ENCODE peak calls at places on chromosome 9, in six cellular contexts. One of them, this sample, is unnamed.

GRCh38 chr9:13993482-13994267 is 320.3 kb downstream of the NFIB start:
- DNase-seq in pancreas: no peak
- DNase-seq in astrocyte of the spinal cord: no peak
- DNase-seq in GM12865: no peak
- DNase-seq in IMR-90: no peak
- DNase-seq in A549: no peak
- DNase-seq in this sample: no peak

GRCh38 chr9:6632516-6633328 is 12.8 kb downstream of the GLDC start:
- DNase-seq in pancreas: no peak
- DNase-seq in astrocyte of the spinal cord: no peak
- DNase-seq in GM12865: peak
- DNase-seq in IMR-90: no peak
- DNase-seq in A549: no peak
- DNase-seq in this sample: no peak

GRCh38 chr9:127572961-127573727 is 38.9 kb upstream of the STXBP1 start:
- DNase-seq in pancreas: no peak
- DNase-seq in astrocyte of the spinal cord: peak
- DNase-seq in GM12865: no peak
- DNase-seq in IMR-90: peak
- DNase-seq in A549: peak
- DNase-seq in this sample: peak

GRCh38 chr9:4423207-4423610 is 67.1 kb upstream of the SLC1A1 start:
- DNase-seq in pancreas: no peak
- DNase-seq in astrocyte of the spinal cord: no peak
- DNase-seq in GM12865: no peak
- DNase-seq in IMR-90: no peak
- DNase-seq in A549: no peak
- DNase-seq in this sample: no peak

GRCh38 chr9:101907466-101907865 is 169.0 kb upstream of the GRIN3A start:
- DNase-seq in pancreas: no peak
- DNase-seq in astrocyte of the spinal cord: no peak
- DNase-seq in GM12865: no peak
- DNase-seq in IMR-90: no peak
- DNase-seq in A549: no peak
- DNase-seq in this sample: no peak

GRCh38 chr9:91680129-91680528 is 256.5 kb upstream of the NFIL3 start:
- DNase-seq in pancreas: no peak
- DNase-seq in astrocyte of the spinal cord: no peak
- DNase-seq in GM12865: no peak
- DNase-seq in IMR-90: peak
- DNase-seq in A549: no peak
- DNase-seq in this sample: peak

GRCh38 chr9:36677611-36678010 is 104.9 kb downstream of the MELK start:
- DNase-seq in pancreas: no peak
- DNase-seq in astrocyte of the spinal cord: no peak
- DNase-seq in GM12865: no peak
- DNase-seq in IMR-90: no peak
- DNase-seq in A549: no peak
- DNase-seq in this sample: no peak

GRCh38 chr9:101398930-101399640 is 434 bp downstream of the ZNF189 start:
- DNase-seq in pancreas: peak
- DNase-seq in astrocyte of the spinal cord: no peak
- DNase-seq in GM12865: peak
- DNase-seq in IMR-90: no peak
- DNase-seq in A549: peak
- DNase-seq in this sample: peak

GRCh38 chr9:137592767-137593166 is 2.5 kb upstream of the ZMYND19 start:
- DNase-seq in pancreas: peak
- DNase-seq in astrocyte of the spinal cord: no peak
- DNase-seq in GM12865: no peak
- DNase-seq in IMR-90: no peak
- DNase-seq in A549: no peak
- DNase-seq in this sample: no peak

GRCh38 chr9:69671904-69672827 is at the start of gene APBA1:
- DNase-seq in pancreas: peak
- DNase-seq in astrocyte of the spinal cord: peak
- DNase-seq in GM12865: peak
- DNase-seq in IMR-90: peak
- DNase-seq in A549: peak
- DNase-seq in this sample: peak

GRCh38 chr9:68851657-68852056 is 146.6 kb downstream of the PIP5K1B start:
- DNase-seq in pancreas: no peak
- DNase-seq in astrocyte of the spinal cord: no peak
- DNase-seq in GM12865: no peak
- DNase-seq in IMR-90: no peak
- DNase-seq in A549: no peak
- DNase-seq in this sample: no peak

GRCh38 chr9:70470050-70471015 is 55.9 kb upstream of the KLF9 start:
- DNase-seq in pancreas: peak
- DNase-seq in astrocyte of the spinal cord: no peak
- DNase-seq in GM12865: no peak
- DNase-seq in IMR-90: no peak
- DNase-seq in A549: peak
- DNase-seq in this sample: peak

GRCh38 chr9:91001146-91001611 is 199.6 kb downstream of the SYK start:
- DNase-seq in pancreas: no peak
- DNase-seq in astrocyte of the spinal cord: peak
- DNase-seq in GM12865: no peak
- DNase-seq in IMR-90: peak
- DNase-seq in A549: peak
- DNase-seq in this sample: no peak

GRCh38 chr9:16337322-16338029 is 533.0 kb downstream of the BNC2 start:
- DNase-seq in pancreas: no peak
- DNase-seq in astrocyte of the spinal cord: peak
- DNase-seq in GM12865: no peak
- DNase-seq in IMR-90: peak
- DNase-seq in A549: peak
- DNase-seq in this sample: peak

GRCh38 chr9:95505072-95505471 is 11.7 kb downstream of the PTCH1 start:
- DNase-seq in pancreas: no peak
- DNase-seq in astrocyte of the spinal cord: no peak
- DNase-seq in GM12865: no peak
- DNase-seq in IMR-90: no peak
- DNase-seq in A549: no peak
- DNase-seq in this sample: no peak

GRCh38 chr9:127637322-127637847 is 25.3 kb downstream of the STXBP1 start:
- DNase-seq in pancreas: no peak
- DNase-seq in astrocyte of the spinal cord: peak
- DNase-seq in GM12865: no peak
- DNase-seq in IMR-90: peak
- DNase-seq in A549: peak
- DNase-seq in this sample: peak

GRCh38 chr9:136133191-136133958 is 14.7 kb upstream of the TMEM250 start:
- DNase-seq in pancreas: peak
- DNase-seq in astrocyte of the spinal cord: no peak
- DNase-seq in GM12865: no peak
- DNase-seq in IMR-90: no peak
- DNase-seq in A549: no peak
- DNase-seq in this sample: peak

GRCh38 chr9:3912817-3913216 is 387.0 kb upstream of the RFX3 start:
- DNase-seq in pancreas: no peak
- DNase-seq in astrocyte of the spinal cord: no peak
- DNase-seq in GM12865: no peak
- DNase-seq in IMR-90: peak
- DNase-seq in A549: no peak
- DNase-seq in this sample: peak

GRCh38 chr9:114401344-114401743 is 13.6 kb upstream of the AKNA start:
- DNase-seq in pancreas: no peak
- DNase-seq in astrocyte of the spinal cord: no peak
- DNase-seq in GM12865: no peak
- DNase-seq in IMR-90: no peak
- DNase-seq in A549: no peak
- DNase-seq in this sample: no peak

GRCh38 chr9:98797491-98797890 is 1.1 kb upstream of the ANKS6 start:
- DNase-seq in pancreas: no peak
- DNase-seq in astrocyte of the spinal cord: no peak
- DNase-seq in GM12865: no peak
- DNase-seq in IMR-90: no peak
- DNase-seq in A549: no peak
- DNase-seq in this sample: no peak

GRCh38 chr9:35489313-35490154 is at the start of gene RUSC2:
- DNase-seq in pancreas: peak
- DNase-seq in astrocyte of the spinal cord: peak
- DNase-seq in GM12865: peak
- DNase-seq in IMR-90: peak
- DNase-seq in A549: peak
- DNase-seq in this sample: peak

GRCh38 chr9:15622596-15622995 is 69.8 kb downstream of the CCDC171 start:
- DNase-seq in pancreas: no peak
- DNase-seq in astrocyte of the spinal cord: peak
- DNase-seq in GM12865: peak
- DNase-seq in IMR-90: peak
- DNase-seq in A549: peak
- DNase-seq in this sample: peak

GRCh38 chr9:110059461-110059860 is 148.5 kb downstream of the C9orf152 start:
- DNase-seq in pancreas: no peak
- DNase-seq in astrocyte of the spinal cord: no peak
- DNase-seq in GM12865: no peak
- DNase-seq in IMR-90: no peak
- DNase-seq in A549: no peak
- DNase-seq in this sample: peak

GRCh38 chr9:113985968-113986585 is 92.0 kb downstream of the AMBP start:
- DNase-seq in pancreas: no peak
- DNase-seq in astrocyte of the spinal cord: peak
- DNase-seq in GM12865: no peak
- DNase-seq in IMR-90: peak
- DNase-seq in A549: no peak
- DNase-seq in this sample: peak

GRCh38 chr9:31334837-31335528 is 1049.5 kb upstream of the ACO1 start:
- DNase-seq in pancreas: no peak
- DNase-seq in astrocyte of the spinal cord: no peak
- DNase-seq in GM12865: no peak
- DNase-seq in IMR-90: no peak
- DNase-seq in A549: no peak
- DNase-seq in this sample: no peak

GRCh38 chr9:12817702-12818101 is 42.9 kb downstream of the LURAP1L start:
- DNase-seq in pancreas: peak
- DNase-seq in astrocyte of the spinal cord: peak
- DNase-seq in GM12865: no peak
- DNase-seq in IMR-90: peak
- DNase-seq in A549: peak
- DNase-seq in this sample: peak

GRCh38 chr9:125594211-125594610 is 112.8 kb downstream of the MAPKAP1 start:
- DNase-seq in pancreas: no peak
- DNase-seq in astrocyte of the spinal cord: no peak
- DNase-seq in GM12865: no peak
- DNase-seq in IMR-90: no peak
- DNase-seq in A549: no peak
- DNase-seq in this sample: no peak

GRCh38 chr9:127128341-127129072 is 6.1 kb upstream of the ANGPTL2 start:
- DNase-seq in pancreas: no peak
- DNase-seq in astrocyte of the spinal cord: peak
- DNase-seq in GM12865: no peak
- DNase-seq in IMR-90: peak
- DNase-seq in A549: no peak
- DNase-seq in this sample: no peak

GRCh38 chr9:123484130-123484529 is 128.1 kb downstream of the CRB2 start:
- DNase-seq in pancreas: no peak
- DNase-seq in astrocyte of the spinal cord: no peak
- DNase-seq in GM12865: no peak
- DNase-seq in IMR-90: no peak
- DNase-seq in A549: no peak
- DNase-seq in this sample: no peak

GRCh38 chr9:20476912-20477311 is 145.4 kb downstream of the MLLT3 start:
- DNase-seq in pancreas: no peak
- DNase-seq in astrocyte of the spinal cord: peak
- DNase-seq in GM12865: no peak
- DNase-seq in IMR-90: no peak
- DNase-seq in A549: peak
- DNase-seq in this sample: peak

GRCh38 chr9:72315510-72316287 is 49.3 kb downstream of the ZFAND5 start:
- DNase-seq in pancreas: peak
- DNase-seq in astrocyte of the spinal cord: peak
- DNase-seq in GM12865: no peak
- DNase-seq in IMR-90: peak
- DNase-seq in A549: peak
- DNase-seq in this sample: peak

DNA sequence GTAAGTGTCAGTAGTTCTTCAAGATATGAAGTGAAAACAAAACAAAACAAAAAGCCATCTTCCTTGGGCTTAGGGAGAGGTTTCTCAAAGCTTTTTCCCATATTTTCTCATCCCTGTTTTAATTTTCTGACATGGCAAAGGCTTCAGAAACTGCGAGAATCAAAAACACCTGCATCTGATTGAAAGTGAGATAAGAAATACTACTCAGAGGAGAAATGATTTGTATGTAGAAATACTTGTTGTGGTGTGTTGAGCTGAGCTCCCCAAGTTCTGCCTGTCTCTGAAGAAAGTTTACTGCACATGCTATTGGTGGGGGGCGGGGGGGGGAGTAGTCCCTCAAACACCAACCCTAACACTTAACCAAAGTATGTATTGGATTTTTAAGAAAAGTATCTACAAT is 750.4 kb downstream of the PTPRD start:
- DNase-seq in pancreas: no peak
- DNase-seq in astrocyte of the spinal cord: no peak
- DNase-seq in GM12865: no peak
- DNase-seq in IMR-90: no peak
- DNase-seq in A549: no peak
- DNase-seq in this sample: no peak
- H3K4me3 ChIP-seq in pancreas: no peak
- H3K4me3 ChIP-seq in astrocyte of the spinal cord: no peak
- H3K4me3 ChIP-seq in GM12865: no peak
- H3K4me3 ChIP-seq in IMR-90: no peak
- H3K4me3 ChIP-seq in A549: no peak
- H3K4me3 ChIP-seq in this sample: no peak

GRCh38 chr9:121197135-121197534 is 4.5 kb downstream of the RAB14 start:
- DNase-seq in pancreas: no peak
- DNase-seq in astrocyte of the spinal cord: no peak
- DNase-seq in GM12865: no peak
- DNase-seq in IMR-90: no peak
- DNase-seq in A549: no peak
- DNase-seq in this sample: no peak
- TF ChIP-seq CTCF in pancreas: peak
- TF ChIP-seq CTCF in astrocyte of the spinal cord: no peak
- TF ChIP-seq CTCF in GM12865: no peak
- TF ChIP-seq CTCF in IMR-90: no peak
- TF ChIP-seq CTCF in A549: no peak
- TF ChIP-seq CTCF in this sample: peak

DNA sequence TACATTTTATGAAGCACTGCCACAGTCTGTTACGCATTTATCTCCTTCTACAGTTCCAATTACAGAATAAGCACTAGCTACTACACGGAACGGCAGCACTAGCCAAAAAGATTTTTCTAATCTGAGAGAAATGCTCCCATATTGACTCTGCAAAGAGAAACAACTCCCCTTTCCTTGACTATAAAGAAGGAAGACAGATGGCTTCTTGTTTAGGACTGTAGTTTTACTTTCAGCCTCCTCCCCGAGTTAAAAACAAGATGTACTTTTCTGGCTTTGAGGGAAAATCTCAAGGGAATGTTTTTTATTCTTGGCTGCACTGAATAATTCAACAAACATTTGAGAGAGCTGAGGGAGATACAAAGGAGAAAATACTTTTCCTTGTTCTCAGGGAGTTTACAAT is 1.9 kb upstream of the SLC44A1 start:
- DNase-seq in pancreas: no peak
- DNase-seq in astrocyte of the spinal cord: no peak
- DNase-seq in GM12865: no peak
- DNase-seq in IMR-90: no peak
- DNase-seq in A549: no peak
- DNase-seq in this sample: peak
- H3K4me3 ChIP-seq in pancreas: no peak
- H3K4me3 ChIP-seq in astrocyte of the spinal cord: no peak
- H3K4me3 ChIP-seq in GM12865: no peak
- H3K4me3 ChIP-seq in IMR-90: peak
- H3K4me3 ChIP-seq in A549: no peak
- H3K4me3 ChIP-seq in this sample: peak

GRCh38 chr9:132539071-132539470 is 43.3 kb upstream of the BARHL1 start:
- DNase-seq in pancreas: no peak
- DNase-seq in astrocyte of the spinal cord: no peak
- DNase-seq in GM12865: no peak
- DNase-seq in IMR-90: no peak
- DNase-seq in A549: peak
- DNase-seq in this sample: no peak
- TF ChIP-seq CTCF in pancreas: no peak
- TF ChIP-seq CTCF in astrocyte of the spinal cord: no peak
- TF ChIP-seq CTCF in GM12865: no peak
- TF ChIP-seq CTCF in IMR-90: no peak
- TF ChIP-seq CTCF in A549: no peak
- TF ChIP-seq CTCF in this sample: no peak